ENCODE peak calls at places on chromosomes 3 and 15, in five cellular contexts. One of them, this sample, is unnamed.

GRCh38 chr3:85183390-85183789 is 224.6 kb downstream of the CADM2 start:
- DNase-seq in HCT116: no peak
- DNase-seq in tibial nerve: no peak
- DNase-seq in CD4-positive, alpha-beta T cell: no peak
- DNase-seq in dorsolateral prefrontal cortex: no peak
- DNase-seq in this sample: no peak

GRCh38 chr3:67986703-67987102 is 332.3 kb upstream of the SUCLG2 start:
- DNase-seq in CD4-positive, alpha-beta T cell: no peak
- DNase-seq in HCT116: no peak
- DNase-seq in tibial nerve: no peak
- DNase-seq in dorsolateral prefrontal cortex: no peak
- DNase-seq in this sample: no peak

GRCh38 chr3:193686665-193687506 is 93.9 kb downstream of the OPA1 start:
- DNase-seq in dorsolateral prefrontal cortex: no peak
- DNase-seq in tibial nerve: no peak
- DNase-seq in CD4-positive, alpha-beta T cell: no peak
- DNase-seq in HCT116: no peak
- DNase-seq in this sample: no peak

GRCh38 chr15:89383635-89384604 is 49.3 kb upstream of the POLG start:
- DNase-seq in dorsolateral prefrontal cortex: no peak
- DNase-seq in tibial nerve: peak
- DNase-seq in CD4-positive, alpha-beta T cell: no peak
- DNase-seq in HCT116: no peak
- DNase-seq in this sample: peak

GRCh38 chr15:31161990-31162389 is 60.5 kb upstream of the TRPM1 start:
- DNase-seq in tibial nerve: no peak
- DNase-seq in HCT116: no peak
- DNase-seq in dorsolateral prefrontal cortex: no peak
- DNase-seq in CD4-positive, alpha-beta T cell: no peak
- DNase-seq in this sample: no peak

GRCh38 chr3:30680789-30681188 is 74.4 kb downstream of the TGFBR2 start:
- DNase-seq in tibial nerve: peak
- DNase-seq in HCT116: no peak
- DNase-seq in CD4-positive, alpha-beta T cell: no peak
- DNase-seq in dorsolateral prefrontal cortex: peak
- DNase-seq in this sample: no peak

GRCh38 chr3:181794036-181794790 is 82.5 kb downstream of the SOX2 start:
- DNase-seq in dorsolateral prefrontal cortex: no peak
- DNase-seq in HCT116: no peak
- DNase-seq in CD4-positive, alpha-beta T cell: no peak
- DNase-seq in tibial nerve: no peak
- DNase-seq in this sample: no peak

GRCh38 chr15:26017665-26018064 is 154.5 kb upstream of the ATP10A start:
- DNase-seq in HCT116: no peak
- DNase-seq in tibial nerve: no peak
- DNase-seq in CD4-positive, alpha-beta T cell: no peak
- DNase-seq in dorsolateral prefrontal cortex: no peak
- DNase-seq in this sample: no peak

GRCh38 chr3:187136936-187137335 is 2.4 kb downstream of the RPL39L start:
- DNase-seq in HCT116: peak
- DNase-seq in CD4-positive, alpha-beta T cell: no peak
- DNase-seq in dorsolateral prefrontal cortex: no peak
- DNase-seq in tibial nerve: no peak
- DNase-seq in this sample: no peak

GRCh38 chr3:165642761-165643432 is 194.3 kb downstream of the BCHE start:
- DNase-seq in tibial nerve: peak
- DNase-seq in dorsolateral prefrontal cortex: no peak
- DNase-seq in HCT116: peak
- DNase-seq in CD4-positive, alpha-beta T cell: no peak
- DNase-seq in this sample: peak

GRCh38 chr3:104763007-104763406 is 603.7 kb upstream of the ALCAM start:
- DNase-seq in CD4-positive, alpha-beta T cell: no peak
- DNase-seq in tibial nerve: no peak
- DNase-seq in HCT116: no peak
- DNase-seq in dorsolateral prefrontal cortex: no peak
- DNase-seq in this sample: peak

GRCh38 chr15:84034831-84035753 is 200.5 kb upstream of the GOLGA6L4 start:
- DNase-seq in CD4-positive, alpha-beta T cell: no peak
- DNase-seq in tibial nerve: no peak
- DNase-seq in HCT116: peak
- DNase-seq in dorsolateral prefrontal cortex: no peak
- DNase-seq in this sample: no peak

GRCh38 chr3:159711560-159712333 is 276.9 kb upstream of the IL12A start:
- DNase-seq in dorsolateral prefrontal cortex: no peak
- DNase-seq in CD4-positive, alpha-beta T cell: no peak
- DNase-seq in HCT116: no peak
- DNase-seq in tibial nerve: no peak
- DNase-seq in this sample: no peak

GRCh38 chr3:36373084-36373483 is 7.2 kb upstream of the STAC start:
- DNase-seq in CD4-positive, alpha-beta T cell: no peak
- DNase-seq in dorsolateral prefrontal cortex: no peak
- DNase-seq in tibial nerve: no peak
- DNase-seq in HCT116: no peak
- DNase-seq in this sample: no peak

GRCh38 chr3:32423956-32424558 is 32.4 kb downstream of the CMTM7 start:
- DNase-seq in dorsolateral prefrontal cortex: no peak
- DNase-seq in tibial nerve: no peak
- DNase-seq in CD4-positive, alpha-beta T cell: no peak
- DNase-seq in HCT116: no peak
- DNase-seq in this sample: no peak

GRCh38 chr3:188931531-188931930 is 240.2 kb upstream of the TPRG1 start:
- DNase-seq in HCT116: no peak
- DNase-seq in dorsolateral prefrontal cortex: no peak
- DNase-seq in CD4-positive, alpha-beta T cell: no peak
- DNase-seq in tibial nerve: no peak
- DNase-seq in this sample: no peak

GRCh38 chr15:77733579-77734300 is 101.0 kb upstream of the LINGO1 start:
- DNase-seq in tibial nerve: no peak
- DNase-seq in CD4-positive, alpha-beta T cell: no peak
- DNase-seq in HCT116: no peak
- DNase-seq in dorsolateral prefrontal cortex: no peak
- DNase-seq in this sample: no peak

GRCh38 chr3:169104972-169105371 is 558.5 kb downstream of the MECOM start:
- DNase-seq in HCT116: peak
- DNase-seq in CD4-positive, alpha-beta T cell: no peak
- DNase-seq in dorsolateral prefrontal cortex: no peak
- DNase-seq in tibial nerve: no peak
- DNase-seq in this sample: no peak

GRCh38 chr3:29718661-29719065 is 437.8 kb downstream of the RBMS3 start:
- DNase-seq in CD4-positive, alpha-beta T cell: no peak
- DNase-seq in dorsolateral prefrontal cortex: no peak
- DNase-seq in tibial nerve: no peak
- DNase-seq in HCT116: no peak
- DNase-seq in this sample: no peak

GRCh38 chr15:81888748-81889479 is 156.9 kb downstream of the MEX3B start:
- DNase-seq in tibial nerve: peak
- DNase-seq in HCT116: no peak
- DNase-seq in CD4-positive, alpha-beta T cell: no peak
- DNase-seq in dorsolateral prefrontal cortex: no peak
- DNase-seq in this sample: no peak

GRCh38 chr15:54150255-54150654 is 172.0 kb downstream of the UNC13C start:
- DNase-seq in CD4-positive, alpha-beta T cell: no peak
- DNase-seq in dorsolateral prefrontal cortex: no peak
- DNase-seq in HCT116: no peak
- DNase-seq in tibial nerve: no peak
- DNase-seq in this sample: no peak

GRCh38 chr3:66762888-66763287 is 235.2 kb upstream of the KBTBD8 start:
- DNase-seq in dorsolateral prefrontal cortex: no peak
- DNase-seq in tibial nerve: no peak
- DNase-seq in HCT116: no peak
- DNase-seq in CD4-positive, alpha-beta T cell: no peak
- DNase-seq in this sample: no peak

GRCh38 chr15:29117778-29118177 is 151.8 kb downstream of the NSMCE3 start:
- DNase-seq in HCT116: no peak
- DNase-seq in tibial nerve: no peak
- DNase-seq in CD4-positive, alpha-beta T cell: no peak
- DNase-seq in dorsolateral prefrontal cortex: no peak
- DNase-seq in this sample: no peak

GRCh38 chr3:129051776-129052400 is 8.7 kb upstream of the GP9 start:
- DNase-seq in tibial nerve: peak
- DNase-seq in HCT116: no peak
- DNase-seq in CD4-positive, alpha-beta T cell: no peak
- DNase-seq in dorsolateral prefrontal cortex: peak
- DNase-seq in this sample: no peak

GRCh38 chr3:181292984-181293383 is 303.4 kb upstream of the DNAJC19 start:
- DNase-seq in CD4-positive, alpha-beta T cell: no peak
- DNase-seq in HCT116: no peak
- DNase-seq in dorsolateral prefrontal cortex: no peak
- DNase-seq in tibial nerve: no peak
- DNase-seq in this sample: no peak

GRCh38 chr3:56683122-56683817 is at the start of gene TASOR:
- DNase-seq in HCT116: no peak
- DNase-seq in dorsolateral prefrontal cortex: peak
- DNase-seq in tibial nerve: peak
- DNase-seq in CD4-positive, alpha-beta T cell: peak
- DNase-seq in this sample: peak

GRCh38 chr15:81298606-81299005 is 25.3 kb downstream of the STARD5 start:
- DNase-seq in CD4-positive, alpha-beta T cell: no peak
- DNase-seq in HCT116: no peak
- DNase-seq in tibial nerve: no peak
- DNase-seq in dorsolateral prefrontal cortex: no peak
- DNase-seq in this sample: no peak

GRCh38 chr3:126380011-126380768 is 14.5 kb upstream of the CFAP100 start:
- DNase-seq in HCT116: no peak
- DNase-seq in dorsolateral prefrontal cortex: no peak
- DNase-seq in CD4-positive, alpha-beta T cell: no peak
- DNase-seq in tibial nerve: no peak
- DNase-seq in this sample: no peak

GRCh38 chr3:142676151-142676550 is 47.7 kb upstream of the TRPC1 start:
- DNase-seq in CD4-positive, alpha-beta T cell: no peak
- DNase-seq in tibial nerve: no peak
- DNase-seq in dorsolateral prefrontal cortex: no peak
- DNase-seq in HCT116: no peak
- DNase-seq in this sample: no peak

GRCh38 chr3:69180869-69181591 is 58.6 kb upstream of the LMOD3 start:
- DNase-seq in dorsolateral prefrontal cortex: no peak
- DNase-seq in HCT116: no peak
- DNase-seq in tibial nerve: peak
- DNase-seq in CD4-positive, alpha-beta T cell: no peak
- DNase-seq in this sample: no peak

GRCh38 chr3:9087831-9088413 is 124.7 kb upstream of the RAD18 start:
- DNase-seq in CD4-positive, alpha-beta T cell: no peak
- DNase-seq in tibial nerve: peak
- DNase-seq in HCT116: no peak
- DNase-seq in dorsolateral prefrontal cortex: no peak
- DNase-seq in this sample: no peak

GRCh38 chr3:195240939-195241338 is 30.0 kb downstream of the XXYLT1 start:
- DNase-seq in dorsolateral prefrontal cortex: no peak
- DNase-seq in HCT116: no peak
- DNase-seq in tibial nerve: no peak
- DNase-seq in CD4-positive, alpha-beta T cell: no peak
- DNase-seq in this sample: peak

GRCh38 chr3:101780661-101781060 is 1.6 kb downstream of the NXPE3 start:
- DNase-seq in HCT116: no peak
- DNase-seq in CD4-positive, alpha-beta T cell: no peak
- DNase-seq in dorsolateral prefrontal cortex: no peak
- DNase-seq in tibial nerve: no peak
- DNase-seq in this sample: no peak

GRCh38 chr3:138824114-138824506 is 10.6 kb downstream of the PIK3CB start:
- DNase-seq in HCT116: no peak
- DNase-seq in dorsolateral prefrontal cortex: no peak
- DNase-seq in CD4-positive, alpha-beta T cell: no peak
- DNase-seq in tibial nerve: no peak
- DNase-seq in this sample: no peak

GRCh38 chr3:174341014-174341413 is 518.1 kb upstream of the NAALADL2 start:
- DNase-seq in CD4-positive, alpha-beta T cell: no peak
- DNase-seq in HCT116: no peak
- DNase-seq in tibial nerve: no peak
- DNase-seq in dorsolateral prefrontal cortex: no peak
- DNase-seq in this sample: no peak

GRCh38 chr3:63864008-63864871 is 573 bp downstream of the ATXN7 start:
- DNase-seq in HCT116: no peak
- DNase-seq in tibial nerve: peak
- DNase-seq in dorsolateral prefrontal cortex: no peak
- DNase-seq in CD4-positive, alpha-beta T cell: peak
- DNase-seq in this sample: peak

DNA sequence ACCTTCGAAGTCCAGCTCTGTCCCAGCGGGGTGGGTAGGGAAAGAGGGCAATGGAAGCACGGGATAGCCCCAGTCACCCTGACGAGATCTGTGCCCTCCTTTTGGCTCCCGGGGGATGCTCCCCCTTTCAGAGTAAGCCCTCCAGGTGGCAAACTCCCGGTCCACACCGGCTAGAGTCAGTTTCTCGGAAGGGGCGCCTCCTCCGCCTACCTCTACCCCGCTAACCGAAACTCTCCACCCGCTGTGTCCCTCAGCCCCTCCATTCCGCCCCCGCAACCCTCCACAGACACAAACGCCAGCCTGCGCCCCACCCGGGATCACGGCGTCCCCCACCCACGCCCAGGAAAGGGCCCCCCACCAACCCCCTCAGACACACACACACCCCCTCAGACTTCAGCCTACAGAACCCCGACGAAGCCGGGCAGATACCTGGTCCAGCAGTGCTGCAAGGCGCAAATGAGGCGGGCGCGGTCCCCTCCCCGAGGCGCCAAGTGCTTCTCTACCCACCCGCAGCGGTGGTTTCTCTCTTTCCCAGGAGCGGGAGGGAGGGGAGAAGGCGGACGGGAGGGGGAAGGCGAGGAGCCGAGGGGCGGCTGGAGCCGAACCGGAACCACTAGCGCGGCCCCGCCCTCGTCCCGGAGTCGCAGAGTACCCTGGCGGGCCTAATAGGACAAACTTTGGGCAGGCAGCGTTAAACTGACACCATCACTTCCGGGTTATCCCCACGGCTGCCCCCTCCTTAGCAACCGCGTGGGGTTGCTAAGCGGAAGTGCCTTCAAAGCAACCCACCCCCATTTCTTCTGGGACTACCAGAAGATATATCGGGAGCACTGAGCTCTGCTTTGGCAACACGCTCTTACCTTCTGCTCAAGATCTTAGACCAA is at the start of gene CSNK1G1:
- DNase-seq in HCT116: peak
- DNase-seq in tibial nerve: peak
- DNase-seq in dorsolateral prefrontal cortex: peak
- DNase-seq in CD4-positive, alpha-beta T cell: peak
- DNase-seq in this sample: peak
- TF ChIP-seq CTCF in HCT116: no peak
- TF ChIP-seq CTCF in tibial nerve: no peak
- TF ChIP-seq CTCF in dorsolateral prefrontal cortex: no peak
- TF ChIP-seq CTCF in CD4-positive, alpha-beta T cell: no peak
- TF ChIP-seq CTCF in this sample: no peak

GRCh38 chr15:64095795-64096485 is at the start of gene SNX1:
- DNase-seq in dorsolateral prefrontal cortex: peak
- DNase-seq in HCT116: peak
- DNase-seq in CD4-positive, alpha-beta T cell: peak
- DNase-seq in tibial nerve: peak
- DNase-seq in this sample: peak
- TF ChIP-seq CTCF in dorsolateral prefrontal cortex: no peak
- TF ChIP-seq CTCF in HCT116: no peak
- TF ChIP-seq CTCF in CD4-positive, alpha-beta T cell: no peak
- TF ChIP-seq CTCF in tibial nerve: no peak
- TF ChIP-seq CTCF in this sample: no peak

GRCh38 chr15:38707802-38708671 is 143.4 kb upstream of the RASGRP1 start:
- DNase-seq in tibial nerve: peak
- DNase-seq in HCT116: peak
- DNase-seq in dorsolateral prefrontal cortex: no peak
- DNase-seq in CD4-positive, alpha-beta T cell: no peak
- DNase-seq in this sample: no peak
- TF ChIP-seq CTCF in tibial nerve: peak
- TF ChIP-seq CTCF in HCT116: peak
- TF ChIP-seq CTCF in dorsolateral prefrontal cortex: peak
- TF ChIP-seq CTCF in CD4-positive, alpha-beta T cell: peak
- TF ChIP-seq CTCF in this sample: peak

GRCh38 chr15:74133071-74133702 is 2.8 kb downstream of the ISLR2 start:
- DNase-seq in HCT116: no peak
- DNase-seq in tibial nerve: no peak
- DNase-seq in dorsolateral prefrontal cortex: no peak
- DNase-seq in CD4-positive, alpha-beta T cell: no peak
- DNase-seq in this sample: no peak
- TF ChIP-seq CTCF in HCT116: no peak
- TF ChIP-seq CTCF in tibial nerve: no peak
- TF ChIP-seq CTCF in dorsolateral prefrontal cortex: no peak
- TF ChIP-seq CTCF in CD4-positive, alpha-beta T cell: no peak
- TF ChIP-seq CTCF in this sample: no peak